ENCODE peak calls at places on chromosomes 12 and 14, in four cellular contexts. E, D, A and X are unnamed samples.

GRCh38 chr14:76870146-76870545 is 43.9 kb downstream of the LRRC74A start:
- DNase-seq in E (no peak), D (no peak), A (no peak), X (no peak)

GRCh38 chr14:58978336-58978735 is 210.1 kb upstream of the DAAM1 start:
- DNase-seq in E (no peak), D (no peak), A (no peak), X (no peak)

GRCh38 chr14:82067221-82067620 is 533.6 kb upstream of the SEL1L start:
- DNase-seq in E (no peak), D (no peak), A (no peak), X (no peak)

GRCh38 chr14:103867523-103867953 is 20.2 kb upstream of the PPP1R13B start:
- DNase-seq in E (peak), D (peak), A (no peak), X (peak)

GRCh38 chr12:19657401-19657800 is 218.1 kb downstream of the AEBP2 start:
- DNase-seq in E (no peak), D (no peak), A (peak), X (no peak)

GRCh38 chr14:104341532-104342434 is 203.4 kb downstream of the KIF26A start:
- DNase-seq in E (no peak), D (peak), A (peak), X (no peak)

GRCh38 chr12:106149096-106149784 is 10.5 kb upstream of the NUAK1 start:
- DNase-seq in E (no peak), D (no peak), A (no peak), X (peak)

GRCh38 chr12:53267309-53268008 is 640 bp upstream of the ESPL1 start:
- DNase-seq in E (no peak), D (no peak), A (no peak), X (no peak)

GRCh38 chr12:2318286-2318685 is 265.5 kb downstream of the CACNA1C start:
- DNase-seq in E (no peak), D (no peak), A (no peak), X (no peak)

GRCh38 chr12:93322784-93323183 is 54.9 kb upstream of the NUDT4 start:
- DNase-seq in E (peak), D (no peak), A (peak), X (peak)

GRCh38 chr14:65131176-65131765 is 29.0 kb upstream of the MAX start:
- DNase-seq in E (peak), D (no peak), A (peak), X (peak)

GRCh38 chr14:35205737-35206136 is 83.4 kb downstream of the PRORP start:
- DNase-seq in E (no peak), D (no peak), A (no peak), X (no peak)

GRCh38 chr12:92404921-92405320 is 259.3 kb upstream of the BTG1 start:
- DNase-seq in E (no peak), D (no peak), A (no peak), X (no peak)

GRCh38 chr12:51921017-51921725 is 13.9 kb downstream of the ACVRL1 start:
- DNase-seq in E (no peak), D (peak), A (no peak), X (no peak)

GRCh38 chr12:48712209-48712608 is 4.3 kb downstream of the CCNT1 start:
- DNase-seq in E (no peak), D (no peak), A (no peak), X (no peak)

GRCh38 chr12:1509703-1510395 is 84.5 kb downstream of the FBXL14 start:
- DNase-seq in E (no peak), D (no peak), A (no peak), X (no peak)

GRCh38 chr12:113658030-113658655 is 186.5 kb upstream of the LHX5 start:
- DNase-seq in E (peak), D (no peak), A (peak), X (peak)

GRCh38 chr14:94654071-94654974 is 42.1 kb downstream of the SERPINA3 start:
- DNase-seq in E (no peak), D (peak), A (peak), X (no peak)

GRCh38 chr12:56678852-56679251 is 9.2 kb downstream of the PTGES3 start:
- DNase-seq in E (no peak), D (no peak), A (no peak), X (no peak)

GRCh38 chr12:51389302-51389999 is 1.8 kb downstream of the GALNT6 start:
- DNase-seq in E (no peak), D (no peak), A (peak), X (peak)

GRCh38 chr12:110339184-110339952 is 58.3 kb downstream of the ATP2A2 start:
- DNase-seq in E (peak), D (no peak), A (no peak), X (peak)

GRCh38 chr12:87467893-87468292 is 561.3 kb downstream of the C12orf50 start:
- DNase-seq in E (no peak), D (no peak), A (peak), X (no peak)

GRCh38 chr12:7989827-7990491 is 42.6 kb upstream of the FOXJ2 start:
- DNase-seq in E (no peak), D (peak), A (no peak), X (no peak)

GRCh38 chr12:54173066-54173726 is 15.6 kb downstream of the SMUG1 start:
- DNase-seq in E (peak), D (no peak), A (peak), X (peak)

GRCh38 chr12:56988207-56988739 is 18.1 kb downstream of the ZBTB39 start:
- DNase-seq in E (no peak), D (no peak), A (no peak), X (no peak)

GRCh38 chr12:116964740-116965090 is 54.0 kb downstream of the FBXW8 start:
- DNase-seq in E (no peak), D (no peak), A (no peak), X (no peak)

GRCh38 chr12:88108021-88108420 is 33.9 kb downstream of the CEP290 start:
- DNase-seq in E (no peak), D (no peak), A (peak), X (peak)

GRCh38 chr12:92278378-92278828 is 132.8 kb upstream of the BTG1 start:
- DNase-seq in E (no peak), D (no peak), A (peak), X (no peak)

GRCh38 chr12:93221841-93222240 is 155.9 kb upstream of the NUDT4 start:
- DNase-seq in E (peak), D (no peak), A (no peak), X (no peak)

GRCh38 chr14:32077081-32078029 is at the start of gene ARHGAP5:
- DNase-seq in E (no peak), D (no peak), A (peak), X (no peak)

DNA sequence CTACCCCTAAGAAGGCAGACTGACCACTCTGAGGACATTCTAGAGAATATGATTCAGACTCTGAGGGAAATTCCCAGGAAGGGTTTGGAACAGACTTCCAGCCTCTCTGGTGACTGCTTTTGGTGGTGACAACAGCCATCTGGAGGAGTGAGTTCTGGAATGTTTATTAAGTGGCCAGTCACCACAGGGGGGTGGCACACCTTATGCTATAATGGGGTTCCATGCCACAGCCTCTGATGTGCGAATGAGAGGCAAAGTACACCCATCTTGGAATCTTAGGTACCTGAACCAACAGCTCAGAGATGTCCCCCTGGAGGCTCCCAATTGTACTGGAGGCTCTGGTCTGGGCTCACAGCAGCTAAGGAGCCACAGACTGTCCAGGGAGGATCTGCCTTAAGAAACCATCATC is 9.5 kb upstream of the TINF2 start:
- DNase-seq in E (peak), D (no peak), A (peak), X (peak)
- TF ChIP-seq CTCF in E (peak), D (no peak), A (no peak), X (no peak)

DNA sequence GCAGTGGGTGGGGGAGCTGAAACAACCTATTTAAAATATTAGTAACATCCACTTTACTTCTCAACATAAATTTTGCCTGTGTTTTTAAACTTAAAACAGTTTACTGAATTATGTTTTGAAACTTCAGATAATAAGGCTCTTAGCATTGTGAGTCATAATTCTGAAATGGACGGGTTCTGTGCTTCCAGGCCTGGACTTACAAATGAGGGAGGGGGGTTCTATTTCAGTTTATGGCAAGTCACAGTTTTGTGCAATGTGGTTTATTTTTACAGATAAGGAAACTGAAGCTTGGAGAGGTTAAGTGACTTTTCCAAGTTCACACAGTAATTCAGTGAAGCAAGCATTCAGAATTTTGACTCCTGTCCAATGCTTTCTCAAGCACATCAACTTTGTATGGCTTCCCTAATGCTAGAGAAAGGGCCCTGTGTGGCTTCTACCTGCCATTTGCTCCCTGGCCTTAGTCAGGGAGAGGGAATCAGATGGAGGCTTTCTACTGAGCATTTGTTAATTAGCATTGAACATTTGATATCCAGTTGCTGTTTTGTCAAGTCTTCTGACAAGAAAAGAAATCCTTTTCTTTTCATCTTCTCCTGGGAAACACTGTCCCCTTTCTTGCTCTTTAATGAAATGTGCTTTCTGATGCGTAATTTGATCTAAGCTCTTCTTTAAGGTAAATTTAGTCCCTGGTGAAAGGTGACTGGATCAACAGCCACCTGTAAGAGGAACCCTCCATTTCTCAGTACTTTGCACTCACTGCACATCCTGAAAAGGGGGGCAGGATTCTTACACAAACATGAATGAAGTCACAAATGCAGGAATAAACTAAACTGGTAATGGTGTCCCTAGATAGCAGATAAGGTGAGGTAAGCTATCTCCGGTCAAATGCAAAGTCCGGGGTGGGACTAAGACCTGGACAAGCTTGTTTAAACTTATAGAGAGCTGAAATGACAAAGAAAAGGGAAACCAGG is 2.5 kb upstream of the SALL2 start:
- DNase-seq in E (no peak), D (no peak), A (no peak), X (no peak)
- TF ChIP-seq CTCF in E (no peak), D (no peak), A (no peak), X (no peak)

GRCh38 chr12:65699251-65699650 is 125.0 kb upstream of the HMGA2 start:
- DNase-seq in E (peak), D (no peak), A (peak), X (peak)
- TF ChIP-seq CTCF in E (peak), D (peak), A (peak), X (peak)

GRCh38 chr12:108063192-108063591 is 65.9 kb upstream of the WSCD2 start:
- DNase-seq in E (no peak), D (no peak), A (peak), X (peak)
- TF ChIP-seq CTCF in E (peak), D (peak), A (peak), X (no peak)

GRCh38 chr12:122228092-122228491 is 2.2 kb upstream of the DIABLO start:
- DNase-seq in E (no peak), D (no peak), A (no peak), X (no peak)

GRCh38 chr12:122227341-122227740 is 1.5 kb upstream of the DIABLO start:
- DNase-seq in E (no peak), D (no peak), A (no peak), X (no peak)

GRCh38 chr12:122230798-122231197 is 4.9 kb upstream of the DIABLO start:
- DNase-seq in E (no peak), D (no peak), A (no peak), X (no peak)

GRCh38 chr12:122226366-122227222 is 742 bp upstream of the DIABLO start:
- DNase-seq in E (no peak), D (no peak), A (no peak), X (no peak)

DNA sequence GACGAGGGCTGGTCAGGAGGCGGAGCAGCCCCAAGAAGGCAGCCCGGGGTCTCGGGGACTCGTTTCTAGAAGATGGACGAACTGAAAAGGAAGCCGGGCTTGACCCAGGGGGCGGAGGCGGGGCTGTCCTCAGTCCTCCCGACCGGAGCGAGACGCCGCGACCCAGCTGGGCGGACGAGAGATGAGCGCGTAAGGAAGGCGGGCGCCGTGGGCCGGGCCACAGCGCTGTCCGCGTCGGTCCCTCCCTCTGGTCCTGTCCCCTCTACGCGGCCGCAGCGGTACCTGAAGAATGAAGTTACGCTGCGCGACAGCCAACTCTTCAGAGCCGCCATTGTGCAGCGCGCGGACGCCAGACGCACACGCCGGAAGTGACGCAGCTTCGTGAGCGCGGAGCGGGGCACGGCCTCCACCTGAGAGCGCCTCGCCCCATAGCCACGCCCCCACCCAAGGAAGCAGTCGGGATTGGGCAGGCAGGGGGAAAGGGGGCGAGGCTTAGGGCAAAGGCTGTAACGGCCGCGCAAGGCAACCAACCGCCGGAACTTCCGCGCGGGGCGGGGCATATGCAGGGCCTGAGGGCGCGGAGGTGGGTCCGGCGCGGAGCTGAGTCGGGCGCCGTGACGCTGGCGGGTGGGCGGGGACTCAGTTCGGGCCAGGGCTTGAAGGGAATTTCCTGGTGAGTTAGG is at the start of gene DIABLO:
- DNase-seq in E (peak), D (peak), A (peak), X (peak)
- TF ChIP-seq CTCF in E (no peak), D (no peak), A (no peak), X (no peak)